ENCODE peak calls at places on chromosomes 1 and 21, in four cellular contexts. One of them, this sample, is unnamed.

GRCh38 chr1:206895837-206896242 is 1.4 kb upstream of the IL24 start:
- DNase-seq in glutamatergic neuron: no peak
- DNase-seq in heart left ventricle: no peak
- DNase-seq in heart right ventricle: no peak
- DNase-seq in this sample: no peak

GRCh38 chr1:189500777-189501176 is 976.9 kb downstream of the BRINP3 start:
- DNase-seq in heart right ventricle: no peak
- DNase-seq in glutamatergic neuron: no peak
- DNase-seq in heart left ventricle: no peak
- DNase-seq in this sample: no peak

GRCh38 chr21:45276620-45277019 is 11.1 kb downstream of the POFUT2 start:
- DNase-seq in heart left ventricle: no peak
- DNase-seq in heart right ventricle: no peak
- DNase-seq in glutamatergic neuron: no peak
- DNase-seq in this sample: peak; percentile 38

GRCh38 chr1:25616932-25617625 is 488 bp downstream of the MAN1C1 start:
- DNase-seq in heart left ventricle: no peak
- DNase-seq in heart right ventricle: no peak
- DNase-seq in glutamatergic neuron: peak; percentile 30
- DNase-seq in this sample: no peak

GRCh38 chr1:242008788-242009500 is 10.0 kb upstream of the MAP1LC3C start:
- DNase-seq in heart right ventricle: no peak
- DNase-seq in glutamatergic neuron: no peak
- DNase-seq in heart left ventricle: no peak
- DNase-seq in this sample: no peak

GRCh38 chr1:27928216-27928954 is 6.4 kb upstream of the SMPDL3B start:
- DNase-seq in glutamatergic neuron: no peak
- DNase-seq in heart right ventricle: no peak
- DNase-seq in heart left ventricle: no peak
- DNase-seq in this sample: no peak

GRCh38 chr21:19853709-19854575 is 1144.3 kb upstream of the NCAM2 start:
- DNase-seq in glutamatergic neuron: peak; percentile 44
- DNase-seq in heart left ventricle: peak; percentile 21
- DNase-seq in heart right ventricle: no peak
- DNase-seq in this sample: no peak

GRCh38 chr1:201842472-201843020 is 13.6 kb downstream of the IPO9 start:
- DNase-seq in heart left ventricle: no peak
- DNase-seq in glutamatergic neuron: no peak
- DNase-seq in heart right ventricle: no peak
- DNase-seq in this sample: no peak

GRCh38 chr1:113930499-113931161 is 1.5 kb downstream of the HIPK1 start:
- DNase-seq in glutamatergic neuron: no peak
- DNase-seq in heart right ventricle: no peak
- DNase-seq in heart left ventricle: no peak
- DNase-seq in this sample: peak; percentile 82

GRCh38 chr1:162498442-162498785 is 796 bp downstream of the UHMK1 start:
- DNase-seq in glutamatergic neuron: no peak
- DNase-seq in heart right ventricle: no peak
- DNase-seq in heart left ventricle: no peak
- DNase-seq in this sample: no peak

GRCh38 chr1:21574464-21575151 is 65.4 kb downstream of the ALPL start:
- DNase-seq in heart right ventricle: peak; percentile 82
- DNase-seq in glutamatergic neuron: peak; percentile 82
- DNase-seq in heart left ventricle: peak; percentile 91
- DNase-seq in this sample: no peak

GRCh38 chr1:93708734-93709481 is 27.3 kb upstream of the BCAR3 start:
- DNase-seq in heart left ventricle: peak; percentile 51
- DNase-seq in glutamatergic neuron: peak; percentile 42
- DNase-seq in heart right ventricle: peak; percentile 33
- DNase-seq in this sample: no peak

DNA sequence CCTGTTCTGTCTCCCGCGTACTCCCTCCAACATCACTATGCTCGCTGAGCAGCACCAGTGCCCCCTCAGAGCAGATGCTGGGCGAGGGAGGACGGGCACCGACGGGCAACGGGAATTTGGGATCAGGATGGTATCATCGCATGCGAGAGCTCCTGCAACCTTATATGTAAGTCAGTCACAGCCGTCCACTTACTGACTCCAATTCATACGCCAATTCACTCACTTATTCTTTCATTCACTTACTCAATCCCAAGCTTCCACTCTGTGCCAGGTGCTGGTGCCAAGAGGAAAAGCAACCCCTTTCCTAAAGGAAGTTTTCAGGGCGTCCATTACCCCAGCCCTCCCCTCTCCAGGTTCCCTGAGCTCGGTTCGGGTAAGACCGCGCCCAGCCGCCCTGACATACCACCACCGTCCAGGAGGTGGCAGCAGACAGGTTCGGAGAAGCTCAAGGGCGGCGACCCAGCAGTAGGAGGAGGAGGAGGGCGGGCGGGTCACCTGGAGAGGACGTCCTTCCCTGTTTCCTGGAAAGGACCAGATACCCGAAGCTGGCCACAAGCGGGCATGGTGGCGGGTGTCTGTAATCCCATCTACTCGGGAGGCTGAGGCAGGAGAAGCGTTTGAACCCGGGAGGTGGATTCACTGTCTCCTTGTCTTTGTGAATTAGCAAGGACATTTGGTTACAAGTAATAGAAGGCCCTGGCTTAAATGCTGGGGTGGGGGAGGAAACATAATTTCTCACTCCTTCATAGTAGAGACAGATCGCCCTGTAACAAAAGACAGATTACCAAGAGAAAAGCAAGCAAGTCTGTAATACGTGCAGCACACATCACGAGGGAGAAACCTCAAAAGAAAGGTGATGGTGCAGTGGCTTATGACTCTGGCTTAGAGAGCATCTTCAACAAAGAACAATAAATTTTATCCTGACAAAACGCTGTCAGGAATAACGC is 7.6 kb upstream of the IL22RA1 start:
- DNase-seq in heart right ventricle: peak; percentile 88
- DNase-seq in glutamatergic neuron: peak; percentile 95
- DNase-seq in heart left ventricle: peak; percentile 87
- DNase-seq in this sample: peak; percentile 81
- TF ChIP-seq CTCF in heart right ventricle: peak; percentile 84
- TF ChIP-seq CTCF in glutamatergic neuron: peak; percentile 89
- TF ChIP-seq CTCF in heart left ventricle: peak; percentile 87
- TF ChIP-seq CTCF in this sample: peak; percentile 96

DNA sequence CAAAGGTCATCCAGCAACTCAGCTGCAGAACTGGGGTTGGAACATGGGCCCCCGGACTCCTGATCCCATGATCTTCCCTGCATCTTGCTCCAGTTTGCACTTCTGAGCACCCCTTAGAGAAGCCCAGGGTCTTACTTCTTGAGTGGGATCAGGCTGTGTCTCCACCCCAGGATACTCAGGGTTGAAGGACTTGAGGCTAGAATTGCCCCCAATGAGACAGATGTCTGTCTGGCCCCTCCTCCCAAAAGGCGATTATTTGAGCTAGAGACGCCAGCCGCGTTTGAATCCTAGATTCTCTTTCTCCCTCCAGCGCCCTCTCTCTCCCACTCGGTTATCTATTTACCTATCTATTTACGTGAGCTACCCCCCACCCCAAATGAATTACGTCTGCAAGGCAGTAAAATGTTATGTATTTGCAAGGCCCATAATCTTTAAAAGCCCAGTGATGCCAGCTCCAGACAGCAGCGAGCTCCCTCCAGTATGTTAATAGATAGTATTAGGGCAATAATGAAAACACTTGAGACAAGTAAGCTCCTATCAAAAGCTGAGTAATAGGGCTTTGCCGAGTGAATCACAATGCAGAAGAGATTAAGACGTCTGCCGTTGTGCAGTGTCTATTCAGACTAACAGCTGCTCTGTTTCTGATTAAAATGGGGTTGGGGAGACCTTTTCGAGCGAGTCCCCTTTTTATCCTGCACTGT is 46.3 kb upstream of the FOXO6 start:
- DNase-seq in heart right ventricle: no peak
- DNase-seq in glutamatergic neuron: no peak
- DNase-seq in heart left ventricle: no peak
- DNase-seq in this sample: no peak
- TF ChIP-seq CTCF in heart right ventricle: no peak
- TF ChIP-seq CTCF in glutamatergic neuron: no peak
- TF ChIP-seq CTCF in heart left ventricle: no peak
- TF ChIP-seq CTCF in this sample: no peak

DNA sequence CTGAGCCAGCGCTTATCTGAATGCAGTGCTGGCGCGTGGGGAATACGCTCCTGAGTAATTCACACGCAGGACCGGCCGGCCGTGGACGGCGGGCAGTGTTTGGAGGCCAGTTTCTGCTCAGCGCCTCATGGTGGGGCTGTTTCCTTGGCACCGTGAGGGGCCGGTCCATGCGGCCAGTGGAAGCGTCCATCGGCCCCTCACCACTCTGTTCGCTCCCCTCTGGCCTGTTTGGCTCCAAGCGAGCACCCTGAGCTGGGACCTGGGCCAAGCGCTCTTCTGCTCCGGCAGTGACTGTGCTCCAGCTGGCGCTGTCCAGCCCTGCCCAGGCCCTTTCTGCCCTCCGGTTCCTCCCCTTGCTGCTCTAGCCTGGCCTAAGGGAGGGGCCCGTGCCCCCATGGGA is 16.3 kb upstream of the PLCH2 start:
- DNase-seq in heart right ventricle: peak; percentile 63
- DNase-seq in heart left ventricle: peak; percentile 71
- DNase-seq in glutamatergic neuron: no peak
- DNase-seq in this sample: no peak
- TF ChIP-seq CTCF in heart right ventricle: peak; percentile 31
- TF ChIP-seq CTCF in heart left ventricle: peak; percentile 27
- TF ChIP-seq CTCF in glutamatergic neuron: no peak
- TF ChIP-seq CTCF in this sample: no peak

GRCh38 chr1:226110249-226111108 is 48.0 kb downstream of the H3-3A start:
- DNase-seq in glutamatergic neuron: peak; percentile 78
- DNase-seq in heart right ventricle: peak; percentile 76
- DNase-seq in heart left ventricle: peak; percentile 89
- DNase-seq in this sample: no peak

GRCh38 chr1:226109829-226110248 is 47.3 kb downstream of the H3-3A start:
- DNase-seq in heart right ventricle: peak; percentile 90
- DNase-seq in glutamatergic neuron: peak; percentile 83
- DNase-seq in heart left ventricle: peak; percentile 94
- DNase-seq in this sample: peak; percentile 73

GRCh38 chr1:226112626-226113025 is 50.1 kb downstream of the H3-3A start:
- DNase-seq in heart left ventricle: no peak
- DNase-seq in glutamatergic neuron: no peak
- DNase-seq in heart right ventricle: no peak
- DNase-seq in this sample: no peak

GRCh38 chr1:226111865-226112395 is 49.4 kb downstream of the H3-3A start:
- DNase-seq in heart left ventricle: no peak
- DNase-seq in glutamatergic neuron: no peak
- DNase-seq in heart right ventricle: no peak
- DNase-seq in this sample: no peak

DNA sequence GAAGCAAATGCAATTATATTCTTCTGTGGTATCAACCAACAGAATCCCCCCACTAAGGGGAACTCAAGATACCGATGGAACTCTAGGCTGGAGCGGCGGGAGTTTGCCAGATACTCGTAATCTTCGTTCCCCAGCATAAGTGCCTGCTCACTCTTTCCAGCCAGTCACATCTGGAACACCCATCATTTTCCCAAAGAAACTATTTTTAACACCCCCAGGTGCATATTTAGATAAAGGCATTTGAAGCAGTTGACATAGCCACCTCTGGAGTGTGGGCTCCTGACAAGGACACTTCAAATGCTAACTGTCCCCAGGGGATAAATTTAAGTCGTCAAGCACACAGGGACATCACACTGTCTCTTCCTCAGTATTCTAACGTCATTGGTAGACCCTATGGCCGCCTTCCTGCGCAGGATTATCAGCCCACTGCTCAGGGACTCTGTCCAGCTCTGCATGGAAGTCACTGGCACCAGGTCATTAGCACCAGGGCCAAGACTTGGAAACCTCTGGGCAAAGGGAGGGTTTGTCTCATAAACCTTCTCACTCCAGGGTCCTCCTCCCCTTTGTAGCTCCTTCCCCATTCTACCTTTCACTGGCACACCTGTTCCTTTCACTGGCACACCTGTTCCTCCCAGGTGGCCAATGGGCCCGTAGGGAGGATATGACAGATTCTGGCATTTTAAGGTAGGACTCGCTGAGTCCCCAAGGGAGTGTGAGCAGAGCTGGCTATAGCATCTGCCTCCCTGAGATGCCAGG is 48.8 kb downstream of the H3-3A start:
- DNase-seq in glutamatergic neuron: no peak
- DNase-seq in heart left ventricle: peak; percentile 47
- DNase-seq in heart right ventricle: no peak
- DNase-seq in this sample: no peak
- TF ChIP-seq CTCF in glutamatergic neuron: no peak
- TF ChIP-seq CTCF in heart left ventricle: no peak
- TF ChIP-seq CTCF in heart right ventricle: no peak
- TF ChIP-seq CTCF in this sample: no peak

GRCh38 chr21:36848875-36849274 is 117.6 kb downstream of the HLCS start:
- DNase-seq in glutamatergic neuron: no peak
- DNase-seq in heart right ventricle: no peak
- DNase-seq in heart left ventricle: no peak
- DNase-seq in this sample: no peak

GRCh38 chr21:36851121-36851520 is 115.3 kb downstream of the HLCS start:
- DNase-seq in glutamatergic neuron: no peak
- DNase-seq in heart right ventricle: no peak
- DNase-seq in heart left ventricle: no peak
- DNase-seq in this sample: no peak

GRCh38 chr21:36850372-36850771 is 116.1 kb downstream of the HLCS start:
- DNase-seq in heart left ventricle: no peak
- DNase-seq in heart right ventricle: no peak
- DNase-seq in glutamatergic neuron: no peak
- DNase-seq in this sample: no peak

GRCh38 chr21:36847189-36847588 is 119.3 kb downstream of the HLCS start:
- DNase-seq in heart right ventricle: no peak
- DNase-seq in glutamatergic neuron: no peak
- DNase-seq in heart left ventricle: no peak
- DNase-seq in this sample: no peak

GRCh38 chr21:36849461-36849860 is 117.0 kb downstream of the HLCS start:
- DNase-seq in glutamatergic neuron: no peak
- DNase-seq in heart left ventricle: no peak
- DNase-seq in heart right ventricle: no peak
- DNase-seq in this sample: no peak
- TF ChIP-seq CTCF in glutamatergic neuron: no peak
- TF ChIP-seq CTCF in heart left ventricle: no peak
- TF ChIP-seq CTCF in heart right ventricle: no peak
- TF ChIP-seq CTCF in this sample: no peak

DNA sequence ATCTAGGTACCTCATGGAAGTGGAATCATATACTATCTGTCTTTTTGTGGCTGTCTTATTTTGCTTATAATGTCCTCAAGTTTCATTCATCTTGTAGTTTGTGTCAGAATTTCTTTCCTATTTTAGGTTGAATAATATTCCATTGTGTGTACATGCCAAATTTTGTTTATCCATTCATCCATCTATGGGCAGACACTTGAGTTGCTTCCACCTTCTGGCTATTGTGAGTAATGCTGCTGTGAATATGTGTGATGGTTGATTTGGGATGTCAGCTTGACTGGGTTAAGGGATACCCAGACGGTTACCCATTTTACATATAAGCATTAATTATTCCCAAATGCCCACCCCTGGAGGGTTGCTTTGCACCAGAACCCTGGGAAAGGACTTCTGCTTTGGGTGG is 477.5 kb downstream of the PTPRU start:
- DNase-seq in heart left ventricle: no peak
- DNase-seq in glutamatergic neuron: no peak
- DNase-seq in heart right ventricle: no peak
- DNase-seq in this sample: no peak
- TF ChIP-seq CTCF in heart left ventricle: no peak
- TF ChIP-seq CTCF in glutamatergic neuron: peak; percentile 58
- TF ChIP-seq CTCF in heart right ventricle: no peak
- TF ChIP-seq CTCF in this sample: peak; percentile 25